ENCODE peak calls at places on chromosomes 7 and 10, in six cellular contexts. Z is LNCaP clone FGC, X is GM13977, K is foreskin keratinocyte, R is endodermal cell, V is body of pancreas. F is an unnamed sample.

GRCh38 chr10:68154211-68154497 is 44.9 kb downstream of the MYPN start:
- DNase-seq in Z (no peak), X (no peak), K (no peak), R (peak), V (peak), F (no peak)

GRCh38 chr7:51240868-51241267 is 75.7 kb downstream of the COBL start:
- DNase-seq in Z (no peak), X (no peak), K (no peak), R (peak), V (no peak), F (no peak)

GRCh38 chr7:36794689-36795088 is 70.4 kb upstream of the AOAH start:
- DNase-seq in Z (no peak), X (no peak), K (peak), R (peak), V (no peak), F (no peak)

GRCh38 chr10:110456046-110456445 is 41.7 kb upstream of the DUSP5 start:
- DNase-seq in Z (no peak), X (no peak), K (peak), R (no peak), V (no peak), F (no peak)

GRCh38 chr7:22356855-22357310 is at the start of gene RAPGEF5:
- DNase-seq in Z (no peak), X (peak), K (no peak), R (peak), V (peak), F (no peak)

GRCh38 chr7:25272265-25272664 is 44.0 kb upstream of the NPVF start:
- DNase-seq in Z (no peak), X (no peak), K (no peak), R (no peak), V (no peak), F (no peak)

GRCh38 chr10:52198540-52198939 is 115.5 kb upstream of the DKK1 start:
- DNase-seq in Z (no peak), X (no peak), K (no peak), R (no peak), V (no peak), F (no peak)

GRCh38 chr7:142753366-142753765 is 4.1 kb downstream of the PRSS1 start:
- DNase-seq in Z (no peak), X (no peak), K (no peak), R (no peak), V (peak), F (no peak)

GRCh38 chr10:74445493-74445892 is 294.5 kb downstream of the ADK start:
- DNase-seq in Z (no peak), X (no peak), K (no peak), R (no peak), V (no peak), F (no peak)

GRCh38 chr7:82343-83155 is 109.8 kb upstream of the FAM20C start:
- DNase-seq in Z (peak), X (no peak), K (no peak), R (peak), V (peak), F (no peak)

GRCh38 chr10:16049050-16049449 is 188.7 kb upstream of the MINDY3 start:
- DNase-seq in Z (peak), X (no peak), K (no peak), R (no peak), V (no peak), F (no peak)
- TF ChIP-seq CTCF in Z (peak), X (peak), K (no peak), R (peak), V (no peak), F (no peak)

GRCh38 chr7:133349101-133349500 is 96.2 kb downstream of the EXOC4 start:
- DNase-seq in Z (no peak), X (no peak), K (no peak), R (no peak), V (no peak), F (no peak)

GRCh38 chr7:133339772-133340171 is 86.9 kb downstream of the EXOC4 start:
- DNase-seq in Z (no peak), X (no peak), K (no peak), R (no peak), V (no peak), F (no peak)

GRCh38 chr7:133345690-133346421 is 93.0 kb downstream of the EXOC4 start:
- DNase-seq in Z (no peak), X (no peak), K (no peak), R (no peak), V (no peak), F (no peak)

GRCh38 chr7:133344275-133344674 is 91.4 kb downstream of the EXOC4 start:
- DNase-seq in Z (no peak), X (no peak), K (no peak), R (no peak), V (no peak), F (peak)
- TF ChIP-seq CTCF in Z (peak), X (peak), K (peak), R (peak), V (peak), F (peak)

GRCh38 chr7:44087914-44088838 is 5.8 kb upstream of the POLM start:
- DNase-seq in Z (no peak), X (no peak), K (no peak), R (no peak), V (no peak), F (peak)

GRCh38 chr7:44083796-44084195 is 1.5 kb upstream of the POLM start:
- DNase-seq in Z (no peak), X (no peak), K (no peak), R (no peak), V (no peak), F (no peak)

GRCh38 chr7:44086627-44087026 is 4.3 kb upstream of the POLM start:
- DNase-seq in Z (no peak), X (no peak), K (no peak), R (no peak), V (no peak), F (no peak)

GRCh38 chr7:44084695-44085094 is 2.4 kb upstream of the POLM start:
- DNase-seq in Z (no peak), X (no peak), K (no peak), R (no peak), V (no peak), F (no peak)

GRCh38 chr7:44085549-44085948 is 3.2 kb upstream of the POLM start:
- DNase-seq in Z (no peak), X (no peak), K (no peak), R (peak), V (no peak), F (no peak)
- TF ChIP-seq CTCF in Z (no peak), X (peak), K (peak), R (peak), V (no peak), F (peak)

GRCh38 chr10:49144021-49144720 is 10.3 kb upstream of the FAM170B start:
- DNase-seq in Z (no peak), X (no peak), K (no peak), R (no peak), V (no peak), F (no peak)

GRCh38 chr10:49140306-49141175 is 6.7 kb upstream of the FAM170B start:
- DNase-seq in Z (no peak), X (no peak), K (no peak), R (no peak), V (no peak), F (no peak)

GRCh38 chr10:49139866-49140195 is 6.0 kb upstream of the FAM170B start:
- DNase-seq in Z (no peak), X (no peak), K (peak), R (no peak), V (no peak), F (peak)

GRCh38 chr10:49143249-49143648 is 9.4 kb upstream of the FAM170B start:
- DNase-seq in Z (no peak), X (no peak), K (no peak), R (peak), V (no peak), F (no peak)

DNA sequence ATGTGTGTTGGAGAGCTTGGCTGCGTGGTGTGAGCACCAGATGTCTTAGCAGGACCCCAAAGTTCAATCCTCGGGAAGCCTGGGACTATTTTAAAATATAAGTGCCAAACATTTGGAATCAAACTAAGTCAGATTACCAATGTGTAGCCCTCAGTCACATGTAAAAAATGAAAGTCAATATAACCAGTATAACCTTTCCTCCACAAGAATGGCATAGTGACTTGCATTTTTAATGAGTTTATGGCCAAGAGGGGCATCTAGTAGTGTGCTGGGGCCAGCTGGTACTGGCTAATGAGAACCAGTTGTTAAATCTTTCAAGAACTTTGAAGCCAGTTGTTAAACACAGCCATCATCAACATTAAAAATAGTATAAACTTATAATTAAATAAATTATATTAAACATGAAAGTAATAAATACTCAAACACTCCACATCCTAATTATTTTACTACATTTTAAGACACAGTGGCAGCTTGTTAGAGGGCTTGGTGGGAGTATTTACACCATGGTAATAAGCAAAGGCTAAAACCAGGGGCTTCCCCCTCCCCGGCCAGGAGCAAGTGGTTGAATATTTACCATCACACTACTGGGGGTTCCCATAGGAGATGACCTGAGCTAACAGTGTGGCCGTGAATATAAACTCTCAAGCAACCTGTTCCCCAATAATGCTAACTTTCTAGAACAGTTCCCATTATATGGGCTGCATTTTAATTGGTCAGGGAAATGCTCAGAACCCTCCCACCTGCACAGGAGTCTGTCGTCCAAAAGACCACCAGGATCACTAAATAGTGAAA is 7.9 kb upstream of the FAM170B start:
- DNase-seq in Z (no peak), X (peak), K (no peak), R (no peak), V (no peak), F (no peak)
- TF ChIP-seq CTCF in Z (no peak), X (no peak), K (no peak), R (no peak), V (no peak), F (no peak)

GRCh38 chr10:75592888-75593643 is 161.6 kb downstream of the LRMDA start:
- DNase-seq in Z (no peak), X (no peak), K (no peak), R (no peak), V (no peak), F (no peak)

GRCh38 chr10:75596930-75597629 is 165.7 kb downstream of the LRMDA start:
- DNase-seq in Z (no peak), X (no peak), K (no peak), R (no peak), V (no peak), F (no peak)

GRCh38 chr10:75589895-75590654 is 158.7 kb downstream of the LRMDA start:
- DNase-seq in Z (no peak), X (no peak), K (no peak), R (no peak), V (no peak), F (no peak)

GRCh38 chr10:75592014-75592842 is 160.8 kb downstream of the LRMDA start:
- DNase-seq in Z (no peak), X (no peak), K (no peak), R (no peak), V (no peak), F (no peak)

GRCh38 chr10:75593690-75594556 is 162.5 kb downstream of the LRMDA start:
- DNase-seq in Z (no peak), X (no peak), K (no peak), R (peak), V (no peak), F (no peak)
- TF ChIP-seq CTCF in Z (peak), X (no peak), K (peak), R (peak), V (peak), F (no peak)

GRCh38 chr7:31126976-31127375 is 74.9 kb downstream of the ADCYAP1R1 start:
- DNase-seq in Z (no peak), X (no peak), K (no peak), R (no peak), V (no peak), F (peak)
- TF ChIP-seq CTCF in Z (no peak), X (no peak), K (peak), R (peak), V (no peak), F (peak)

GRCh38 chr7:30028749-30029635 is 780 bp downstream of the PLEKHA8 start:
- DNase-seq in Z (no peak), X (peak), K (no peak), R (peak), V (no peak), F (peak)
- TF ChIP-seq CTCF in Z (no peak), X (no peak), K (peak), R (no peak), V (no peak), F (no peak)

DNA sequence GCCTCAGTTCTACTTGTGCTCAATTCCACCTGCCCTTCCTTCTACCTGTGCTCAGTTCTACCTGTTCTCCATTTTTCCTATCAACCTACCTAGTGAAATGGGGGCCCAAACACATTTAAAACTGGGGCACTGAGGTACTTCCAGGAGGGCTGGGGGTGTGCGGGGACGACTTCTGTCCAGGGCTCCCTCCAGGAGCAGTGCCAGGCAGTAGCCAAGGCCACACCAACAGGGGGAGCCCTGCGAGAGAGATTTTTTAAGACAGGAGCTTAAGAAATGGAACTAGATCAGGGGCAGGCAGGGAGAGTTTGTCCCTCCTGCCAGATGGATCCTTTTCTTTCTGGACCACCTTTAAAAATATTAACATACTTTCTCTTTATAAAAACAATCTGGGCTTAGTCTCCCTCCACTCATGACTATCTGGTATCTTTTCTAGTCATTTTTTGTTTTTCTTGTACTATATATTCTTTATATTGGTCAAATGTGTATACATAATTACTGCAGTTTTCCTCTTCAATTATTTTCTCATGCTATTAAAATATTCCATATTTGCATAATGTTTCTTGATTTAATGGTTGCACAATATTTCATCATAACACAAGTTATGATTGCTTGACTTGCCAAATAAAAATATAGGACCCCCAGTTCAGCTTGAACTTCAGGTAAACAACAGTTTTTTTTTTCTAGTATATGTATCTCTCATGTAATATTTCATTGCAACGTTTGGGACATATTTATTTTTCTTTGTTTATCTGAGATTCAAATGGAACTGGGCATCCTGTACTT is 47.3 kb upstream of the INSYN2A start:
- DNase-seq in Z (peak), X (no peak), K (no peak), R (peak), V (peak), F (peak)
- TF ChIP-seq CTCF in Z (peak), X (peak), K (peak), R (peak), V (peak), F (peak)

GRCh38 chr7:27560706-27561235 is 101.9 kb downstream of the HIBADH start:
- DNase-seq in Z (no peak), X (no peak), K (peak), R (no peak), V (no peak), F (peak)
- TF ChIP-seq CTCF in Z (no peak), X (no peak), K (no peak), R (peak), V (no peak), F (peak)

GRCh38 chr7:13115157-13115772 is 427.8 kb downstream of the ARL4A start:
- DNase-seq in Z (no peak), X (no peak), K (no peak), R (peak), V (no peak), F (no peak)
- TF ChIP-seq CTCF in Z (no peak), X (no peak), K (peak), R (no peak), V (no peak), F (peak)

F was measured in HFFc6.